ENCODE peak calls at places on chromosomes 1 and 21, in six cellular contexts. I is tibial artery, N is GM03348, R is cardiac muscle cell, P is nephron progenitor cell, K is AG10803. A is an unnamed sample.

GRCh38 chr1:15820478-15820877 is 13.0 kb upstream of the UQCRHL start:
- DNase-seq in I (no peak), N (peak), R (no peak), P (no peak), K (peak), A (peak)

GRCh38 chr1:226872455-226872854 is 2.0 kb downstream of the PSEN2 start:
- DNase-seq in I (no peak), N (no peak), R (no peak), P (no peak), K (no peak), A (no peak)

GRCh38 chr21:16912075-16912474 is 600.8 kb upstream of the CXADR start:
- DNase-seq in I (no peak), N (peak), R (no peak), P (no peak), K (peak), A (peak)

GRCh38 chr1:200967693-200968468 is 55.6 kb downstream of the KIF21B start:
- DNase-seq in I (no peak), N (no peak), R (no peak), P (no peak), K (no peak), A (no peak)

GRCh38 chr21:26167593-26167992 is 3.0 kb downstream of the APP start:
- DNase-seq in I (no peak), N (no peak), R (no peak), P (no peak), K (no peak), A (no peak)

GRCh38 chr1:214008791-214009612 is 21.2 kb downstream of the PROX1 start:
- DNase-seq in I (no peak), N (no peak), R (no peak), P (peak), K (no peak), A (no peak)

GRCh38 chr21:36699026-36699545 is at the start of gene SIM2:
- DNase-seq in I (no peak), N (no peak), R (peak), P (no peak), K (peak), A (no peak)

GRCh38 chr1:43214465-43215444 is 42.6 kb downstream of the CFAP57 start:
- DNase-seq in I (no peak), N (no peak), R (no peak), P (no peak), K (no peak), A (peak)

GRCh38 chr21:37787456-37787855 is 128.8 kb downstream of the KCNJ6 start:
- DNase-seq in I (no peak), N (peak), R (no peak), P (no peak), K (peak), A (peak)

GRCh38 chr1:28976254-28976653 is 61.9 kb downstream of the EPB41 start:
- DNase-seq in I (no peak), N (no peak), R (no peak), P (no peak), K (no peak), A (no peak)

GRCh38 chr1:25617626-25618432 is 1.2 kb downstream of the MAN1C1 start:
- DNase-seq in I (peak), N (peak), R (peak), P (peak), K (no peak), A (no peak)

GRCh38 chr1:232149302-232150201 is 480.4 kb downstream of the SIPA1L2 start:
- DNase-seq in I (no peak), N (peak), R (no peak), P (no peak), K (peak), A (peak)

GRCh38 chr1:50423670-50424000 is 392 bp upstream of the DMRTA2 start:
- DNase-seq in I (no peak), N (no peak), R (no peak), P (no peak), K (no peak), A (no peak)

GRCh38 chr1:78263459-78263858 is 217.7 kb downstream of the GIPC2 start:
- DNase-seq in I (no peak), N (no peak), R (no peak), P (no peak), K (no peak), A (no peak)

GRCh38 chr1:201566933-201567801 is 28.2 kb downstream of the NAV1 start:
- DNase-seq in I (no peak), N (no peak), R (no peak), P (no peak), K (no peak), A (no peak)

GRCh38 chr21:41196990-41197389 is 29.0 kb downstream of the BACE2 start:
- DNase-seq in I (peak), N (no peak), R (no peak), P (no peak), K (peak), A (peak)

GRCh38 chr1:231091853-231092301 is 51.8 kb upstream of the FAM89A start:
- DNase-seq in I (no peak), N (no peak), R (no peak), P (peak), K (peak), A (peak)

GRCh38 chr1:239833709-239834108 is 258.0 kb upstream of the FMN2 start:
- DNase-seq in I (no peak), N (no peak), R (no peak), P (no peak), K (no peak), A (no peak)

GRCh38 chr1:86430376-86430775 is 6.4 kb downstream of the CLCA2 start:
- DNase-seq in I (no peak), N (no peak), R (no peak), P (no peak), K (no peak), A (no peak)

GRCh38 chr1:10510520-10511493 is 36.1 kb downstream of the PEX14 start:
- DNase-seq in I (no peak), N (peak), R (no peak), P (no peak), K (peak), A (peak)

GRCh38 chr1:12600880-12601633 is 17.0 kb downstream of the DHRS3 start:
- DNase-seq in I (peak), N (no peak), R (peak), P (peak), K (no peak), A (peak)

GRCh38 chr1:37932759-37933158 is 14.1 kb downstream of the INPP5B start:
- DNase-seq in I (no peak), N (peak), R (no peak), P (no peak), K (peak), A (peak)

GRCh38 chr1:7616953-7617352 is 154.1 kb upstream of the VAMP3 start:
- DNase-seq in I (peak), N (no peak), R (peak), P (peak), K (no peak), A (no peak)

GRCh38 chr1:156510709-156511108 is 10.1 kb upstream of the MEF2D start:
- DNase-seq in I (peak), N (peak), R (no peak), P (no peak), K (peak), A (peak)

GRCh38 chr1:28259935-28260802 is 851 bp downstream of the SESN2 start:
- DNase-seq in I (peak), N (peak), R (peak), P (peak), K (peak), A (peak)

GRCh38 chr1:194342484-194343262 is 1156.3 kb upstream of the B3GALT2 start:
- DNase-seq in I (no peak), N (no peak), R (no peak), P (peak), K (no peak), A (no peak)

GRCh38 chr1:220788146-220788545 is 1.4 kb downstream of the MTARC1 start:
- DNase-seq in I (no peak), N (no peak), R (no peak), P (no peak), K (no peak), A (no peak)

GRCh38 chr1:162302660-162303344 is 73.9 kb downstream of the SPATA46 start:
- DNase-seq in I (no peak), N (no peak), R (no peak), P (no peak), K (no peak), A (peak)

GRCh38 chr1:119004129-119004527 is 16.0 kb upstream of the TBX15 start:
- DNase-seq in I (no peak), N (no peak), R (no peak), P (no peak), K (no peak), A (no peak)

GRCh38 chr21:32329776-32330175 is 31.1 kb downstream of the MRAP start:
- DNase-seq in I (no peak), N (peak), R (no peak), P (no peak), K (no peak), A (no peak)

GRCh38 chr1:117735045-117735992 is 129.5 kb downstream of the TENT5C start:
- DNase-seq in I (no peak), N (peak), R (peak), P (no peak), K (peak), A (peak)

GRCh38 chr21:41929248-41929647 is 24.6 kb downstream of the C2CD2 start:
- DNase-seq in I (no peak), N (no peak), R (no peak), P (no peak), K (no peak), A (no peak)

GRCh38 chr1:52634111-52634510 is 1.1 kb downstream of the SHISAL2A start:
- DNase-seq in I (no peak), N (no peak), R (no peak), P (no peak), K (no peak), A (no peak)

GRCh38 chr1:172107261-172107820 is 266.0 kb downstream of the DNM3 start:
- DNase-seq in I (no peak), N (peak), R (no peak), P (no peak), K (peak), A (no peak)

A was measured in fibroblast of the aortic adventitia.